ENCODE peak calls at places on chromosome 2, in five cellular contexts. H is suprapubic skin, Q is brain microvascular endothelial cell, F is astrocyte of the spinal cord, U is lung. K is an unnamed sample.

GRCh38 chr2:101476605-101477208 is 1.8 kb upstream of the RFX8 start:
- DNase-seq in H (no peak), Q (no peak), F (no peak), U (no peak), K (no peak)

GRCh38 chr2:4175343-4175742 is 472.0 kb downstream of the DCDC2C start:
- DNase-seq in H (no peak), Q (no peak), F (no peak), U (no peak), K (no peak)

GRCh38 chr2:37573406-37573805 is 98.0 kb downstream of the CDC42EP3 start:
- DNase-seq in H (no peak), Q (no peak), F (peak; percentile 52), U (no peak), K (no peak)

GRCh38 chr2:158837645-158838044 is 42.5 kb downstream of the DAPL1 start:
- DNase-seq in H (no peak), Q (no peak), F (no peak), U (no peak), K (no peak)

GRCh38 chr2:185188656-185189055 is 549.9 kb upstream of the FSIP2 start:
- DNase-seq in H (no peak), Q (no peak), F (no peak), U (no peak), K (no peak)

GRCh38 chr2:28327963-28328922 is 64.4 kb upstream of the FOSL2 start:
- DNase-seq in H (no peak), Q (no peak), F (peak; percentile 56), U (no peak), K (no peak)

GRCh38 chr2:10720983-10721343 is 467 bp upstream of the ATP6V1C2 start:
- DNase-seq in H (no peak), Q (no peak), F (no peak), U (no peak), K (no peak)

GRCh38 chr2:15959331-15960153 is 19.2 kb downstream of the MYCN start:
- DNase-seq in H (no peak), Q (no peak), F (no peak), U (no peak), K (peak; percentile 3)

GRCh38 chr2:1588051-1588993 is 156.0 kb downstream of the PXDN start:
- DNase-seq in H (no peak), Q (no peak), F (no peak), U (no peak), K (no peak)

GRCh38 chr2:151862688-151863087 is 34.5 kb upstream of the ARL5A start:
- DNase-seq in H (no peak), Q (no peak), F (no peak), U (no peak), K (no peak)

GRCh38 chr2:10712186-10712809 is 9.1 kb upstream of the ATP6V1C2 start:
- DNase-seq in H (no peak), Q (no peak), F (no peak), U (no peak), K (no peak)

GRCh38 chr2:218607436-218608115 is at the start of gene PLCD4:
- DNase-seq in H (no peak), Q (peak; percentile 67), F (peak; percentile 74), U (no peak), K (peak; percentile 80)

GRCh38 chr2:159744363-159744762 is 32.1 kb downstream of the MARCHF7 start:
- DNase-seq in H (no peak), Q (peak; percentile 69), F (peak; percentile 20), U (no peak), K (no peak)

GRCh38 chr2:38380397-38381130 is 3.5 kb upstream of the ATL2 start:
- DNase-seq in H (no peak), Q (no peak), F (no peak), U (no peak), K (no peak)

GRCh38 chr2:64359892-64360657 is 93.9 kb upstream of the LGALSL start:
- DNase-seq in H (peak; percentile 90), Q (peak; percentile 97), F (peak; percentile 93), U (peak; percentile 77), K (no peak)

GRCh38 chr2:71943238-71944182 is 204.2 kb downstream of the CYP26B1 start:
- DNase-seq in H (no peak), Q (no peak), F (no peak), U (peak; percentile 28), K (peak; percentile 5)

GRCh38 chr2:26772064-26773001 is 8.2 kb downstream of the SLC35F6 start:
- DNase-seq in H (peak; percentile 98), Q (peak; percentile 23), F (no peak), U (peak; percentile 89), K (peak; percentile 94)

GRCh38 chr2:180524458-180524857 is 455.9 kb upstream of the UBE2E3 start:
- DNase-seq in H (no peak), Q (peak; percentile 41), F (peak; percentile 45), U (no peak), K (no peak)

GRCh38 chr2:127653421-127654083 is 7.6 kb downstream of the GPR17 start:
- DNase-seq in H (no peak), Q (no peak), F (no peak), U (no peak), K (no peak)

GRCh38 chr2:104872034-104872865 is 18.3 kb downstream of the POU3F3 start:
- DNase-seq in H (no peak), Q (no peak), F (peak; percentile 41), U (no peak), K (no peak)

GRCh38 chr2:80874374-80874773 is 569.8 kb upstream of the LRRTM1 start:
- DNase-seq in H (no peak), Q (no peak), F (no peak), U (no peak), K (no peak)

GRCh38 chr2:126510960-126511359 is 145.0 kb upstream of the GYPC start:
- DNase-seq in H (no peak), Q (no peak), F (no peak), U (peak; percentile 9), K (no peak)

GRCh38 chr2:160270571-160271113 is 70.6 kb upstream of the ITGB6 start:
- DNase-seq in H (no peak), Q (no peak), F (no peak), U (peak; percentile 63), K (no peak)

GRCh38 chr2:78832481-78832880 is 193.0 kb upstream of the REG3G start:
- DNase-seq in H (no peak), Q (no peak), F (no peak), U (no peak), K (no peak)
- TF ChIP-seq CTCF in H (no peak), Q (no peak), F (no peak), U (no peak), K (no peak)

GRCh38 chr2:237861875-237862527 is 2.6 kb downstream of the RAMP1 start:
- DNase-seq in H (no peak), Q (no peak), F (no peak), U (no peak), K (no peak)

GRCh38 chr2:237859082-237859433 is 365 bp upstream of the RAMP1 start:
- DNase-seq in H (no peak), Q (no peak), F (no peak), U (no peak), K (no peak)

GRCh38 chr2:237858294-237859081 is 935 bp upstream of the RAMP1 start:
- DNase-seq in H (no peak), Q (peak; percentile 72), F (peak; percentile 89), U (peak; percentile 54), K (peak; percentile 81)

GRCh38 chr2:237859533-237860272 is at the start of gene RAMP1:
- DNase-seq in H (no peak), Q (no peak), F (no peak), U (no peak), K (no peak)

DNA sequence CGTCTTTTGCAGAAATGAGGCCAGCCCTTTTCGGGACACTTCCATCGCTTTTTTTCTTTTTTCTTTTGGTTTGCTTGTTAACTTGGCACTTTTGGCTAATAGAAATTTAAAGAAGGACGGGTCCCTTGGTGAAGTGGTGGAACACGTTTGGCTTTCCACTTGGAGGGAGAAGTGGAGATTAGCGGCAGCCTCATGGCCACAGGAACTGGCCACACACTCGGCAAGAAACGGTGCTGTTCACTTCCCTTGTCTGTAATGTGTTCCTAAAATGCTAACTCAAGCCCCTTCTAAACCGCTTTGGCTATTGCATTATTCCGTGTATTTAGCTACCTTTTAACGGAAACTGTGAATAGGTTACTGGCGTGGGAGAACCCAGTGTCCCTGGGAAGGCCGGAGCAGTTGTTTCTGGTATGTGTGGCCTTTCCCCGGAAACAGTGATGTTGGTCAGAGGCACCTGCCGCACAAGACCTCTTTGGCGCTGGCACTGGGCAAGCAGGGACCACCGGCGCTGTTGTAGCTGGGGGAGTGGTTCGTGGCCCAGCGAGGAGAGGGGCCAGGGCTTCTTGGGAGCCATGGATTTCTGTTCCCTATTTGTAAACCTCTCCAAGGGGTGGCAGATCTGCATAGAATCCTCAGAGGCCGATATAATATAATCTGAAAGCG is 981 bp downstream of the RAMP1 start:
- DNase-seq in H (no peak), Q (no peak), F (no peak), U (no peak), K (no peak)
- H3K4me3 ChIP-seq in H (peak overlapping the region; percentile 57), Q (peak overlapping the region; percentile 44), F (peak overlapping the region; percentile 39), U (no peak overlapping the region), K (peak overlapping the region; percentile 36)

DNA sequence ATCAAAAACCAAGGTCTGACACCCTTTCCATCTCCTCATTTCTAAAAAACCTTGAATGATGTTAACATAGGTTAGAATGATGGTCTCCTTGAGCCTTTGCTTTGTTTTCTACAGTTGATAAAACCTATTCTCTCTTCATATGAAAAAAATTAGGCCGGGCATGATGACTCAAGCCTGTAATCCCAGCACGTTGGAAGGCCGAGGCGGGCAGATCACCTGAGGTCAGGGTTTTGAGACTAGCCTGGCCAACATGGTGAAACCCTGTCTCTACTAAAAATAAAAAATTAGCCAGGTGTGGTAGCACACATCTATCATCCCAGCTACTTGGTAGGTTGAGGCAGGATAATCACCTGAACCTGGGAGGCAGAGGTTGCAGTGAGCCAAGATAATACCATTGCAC is 49.4 kb downstream of the CCDC88A start:
- DNase-seq in H (no peak), Q (no peak), F (no peak), U (no peak), K (no peak)
- TF ChIP-seq CTCF in H (no peak), Q (no peak), F (no peak), U (no peak), K (no peak)

DNA sequence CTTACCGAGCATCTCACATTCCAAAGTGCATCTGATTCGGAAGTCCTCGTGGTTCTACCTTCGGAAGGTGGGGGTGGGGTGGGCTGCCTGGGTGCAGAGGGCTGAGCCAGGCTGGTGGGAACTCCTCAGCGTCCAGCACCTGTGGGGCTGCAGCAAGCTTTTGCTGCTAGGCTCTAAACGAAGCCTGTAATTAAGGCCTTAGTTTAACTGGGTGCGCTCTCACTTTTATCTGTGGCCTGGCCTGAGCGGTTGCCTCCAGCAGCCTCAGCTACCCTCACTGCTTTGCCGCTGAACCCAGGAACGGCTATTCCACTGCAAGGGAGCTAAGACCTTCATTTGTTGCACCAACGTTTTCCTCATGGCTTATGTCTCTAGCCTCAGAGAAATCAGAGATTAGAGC is 48.4 kb downstream of the TMEM17 start:
- DNase-seq in H (no peak), Q (no peak), F (no peak), U (no peak), K (peak; percentile 23)
- H3K4me3 ChIP-seq in H (peak overlapping the region; percentile 73), Q (peak overlapping the region; percentile 66), F (peak overlapping the region; percentile 48), U (no peak overlapping the region), K (peak overlapping the region; percentile 74)

K was measured in WERI-Rb-1.